ENCODE peak calls at places on chromosomes 13 and 19, in six cellular contexts. X, D, N, R, U and H are unnamed samples. For H3K27me3, the result is how much of the 10 kb centered on the place peaks cover.

GRCh38 chr13:46648166-46648607 is 95.2 kb downstream of the LRCH1 start:
- DNase-seq in X (no peak), D (no peak), N (no peak), R (no peak), U (no peak), H (no peak)

GRCh38 chr13:110628952-110629701 is 13.8 kb downstream of the NAXD start:
- DNase-seq in X (no peak), D (no peak), N (no peak), R (no peak), U (no peak), H (no peak)

GRCh38 chr13:90414691-90415596 is 932.5 kb upstream of the MIR17HG start:
- DNase-seq in X (no peak), D (no peak), N (no peak), R (no peak), U (peak), H (peak)

GRCh38 chr13:57724486-57725272 is 93.1 kb downstream of the PCDH17 start:
- DNase-seq in X (no peak), D (no peak), N (no peak), R (no peak), U (no peak), H (no peak)

GRCh38 chr19:47109541-47110375 is 3.8 kb downstream of the ZC3H4 start:
- DNase-seq in X (no peak), D (no peak), N (no peak), R (no peak), U (no peak), H (no peak)

GRCh38 chr19:10961073-10961762 is 388 bp downstream of the SMARCA4 start:
- DNase-seq in X (peak), D (no peak), N (no peak), R (no peak), U (no peak), H (no peak)

GRCh38 chr13:101799196-101799595 is 346.7 kb downstream of the ITGBL1 start:
- DNase-seq in X (no peak), D (no peak), N (no peak), R (no peak), U (no peak), H (no peak)

GRCh38 chr19:39007096-39007495 is 25.3 kb downstream of the FBXO27 start:
- DNase-seq in X (no peak), D (no peak), N (no peak), R (no peak), U (no peak), H (no peak)

GRCh38 chr13:101985321-101985720 is 416.5 kb downstream of the FGF14 start:
- DNase-seq in X (no peak), D (no peak), N (no peak), R (no peak), U (no peak), H (no peak)

GRCh38 chr19:38707512-38708114 is 36.7 kb downstream of the CAPN12 start:
- DNase-seq in X (peak), D (no peak), N (peak), R (no peak), U (no peak), H (no peak)

GRCh38 chr13:46134961-46135522 is 30.2 kb upstream of the CPB2 start:
- DNase-seq in X (no peak), D (no peak), N (no peak), R (no peak), U (no peak), H (peak)

GRCh38 chr19:15296353-15296752 is 36.0 kb downstream of the BRD4 start:
- DNase-seq in X (peak), D (no peak), N (no peak), R (no peak), U (no peak), H (no peak)

GRCh38 chr19:42254083-42254849 is 662 bp downstream of the ERF start:
- DNase-seq in X (peak), D (no peak), N (peak), R (no peak), U (no peak), H (no peak)

GRCh38 chr19:38451629-38452028 is 18.1 kb downstream of the RYR1 start:
- DNase-seq in X (no peak), D (no peak), N (no peak), R (no peak), U (no peak), H (no peak)

DNA sequence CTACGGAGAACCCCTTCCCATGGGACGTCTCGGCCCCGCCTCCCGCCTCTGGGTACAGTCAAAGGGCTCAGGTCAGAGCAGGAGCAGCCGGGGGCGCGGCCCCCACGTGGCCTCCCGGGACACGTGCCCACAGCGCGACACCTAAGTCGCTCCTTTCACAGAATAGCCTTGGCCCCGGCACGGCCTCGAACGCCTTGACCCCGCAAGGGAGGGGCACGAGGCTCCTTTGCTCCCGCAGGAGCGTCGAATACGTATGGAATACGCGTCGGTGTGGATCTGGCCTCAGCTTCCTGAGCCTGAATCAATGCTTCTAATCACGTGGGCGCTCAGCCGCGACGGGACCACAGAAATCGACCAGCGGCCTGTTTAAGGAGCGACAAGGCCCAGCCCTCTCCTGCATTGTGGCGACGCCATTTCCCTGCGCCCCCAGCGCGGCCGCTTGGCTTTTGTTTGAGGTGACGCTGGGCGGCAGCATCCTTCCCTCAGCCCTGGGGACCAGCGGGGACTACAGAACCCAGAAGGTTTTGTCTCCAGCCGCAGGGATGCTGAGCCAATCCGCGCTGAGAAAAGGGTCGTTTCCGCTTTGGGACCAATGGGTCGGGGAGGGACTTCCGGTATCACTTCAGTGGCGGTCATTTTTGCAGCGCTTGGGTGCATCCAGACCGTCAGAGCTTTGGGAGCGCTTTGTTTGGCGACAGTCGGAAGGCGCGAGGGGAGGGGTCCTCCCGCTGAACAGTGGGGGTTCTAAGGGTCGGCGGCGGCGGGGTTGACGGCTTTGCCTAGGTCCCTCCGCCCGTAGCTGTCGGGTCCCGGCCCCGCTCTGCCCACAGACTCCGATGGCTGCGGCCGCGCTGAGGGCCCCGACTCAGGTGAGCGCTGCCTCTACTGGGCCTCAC is at the start of gene ZIK1:
- DNase-seq in X (peak), D (no peak), N (peak), R (peak), U (peak), H (peak)
- TF ChIP-seq CTCF in X (no peak), D (no peak), N (no peak), R (no peak), U (no peak), H (peak)

GRCh38 chr13:78608254-78608704 is 4.9 kb upstream of the POU4F1 start:
- DNase-seq in X (no peak), D (no peak), N (no peak), R (no peak), U (no peak), H (no peak)

GRCh38 chr13:78608705-78609463 is 5.5 kb upstream of the POU4F1 start:
- DNase-seq in X (no peak), D (no peak), N (no peak), R (no peak), U (no peak), H (no peak)

GRCh38 chr13:78604782-78605611 is 1.6 kb upstream of the POU4F1 start:
- DNase-seq in X (no peak), D (no peak), N (no peak), R (no peak), U (no peak), H (no peak)

GRCh38 chr13:78607409-78608253 is 4.3 kb upstream of the POU4F1 start:
- DNase-seq in X (no peak), D (no peak), N (no peak), R (no peak), U (no peak), H (no peak)

DNA sequence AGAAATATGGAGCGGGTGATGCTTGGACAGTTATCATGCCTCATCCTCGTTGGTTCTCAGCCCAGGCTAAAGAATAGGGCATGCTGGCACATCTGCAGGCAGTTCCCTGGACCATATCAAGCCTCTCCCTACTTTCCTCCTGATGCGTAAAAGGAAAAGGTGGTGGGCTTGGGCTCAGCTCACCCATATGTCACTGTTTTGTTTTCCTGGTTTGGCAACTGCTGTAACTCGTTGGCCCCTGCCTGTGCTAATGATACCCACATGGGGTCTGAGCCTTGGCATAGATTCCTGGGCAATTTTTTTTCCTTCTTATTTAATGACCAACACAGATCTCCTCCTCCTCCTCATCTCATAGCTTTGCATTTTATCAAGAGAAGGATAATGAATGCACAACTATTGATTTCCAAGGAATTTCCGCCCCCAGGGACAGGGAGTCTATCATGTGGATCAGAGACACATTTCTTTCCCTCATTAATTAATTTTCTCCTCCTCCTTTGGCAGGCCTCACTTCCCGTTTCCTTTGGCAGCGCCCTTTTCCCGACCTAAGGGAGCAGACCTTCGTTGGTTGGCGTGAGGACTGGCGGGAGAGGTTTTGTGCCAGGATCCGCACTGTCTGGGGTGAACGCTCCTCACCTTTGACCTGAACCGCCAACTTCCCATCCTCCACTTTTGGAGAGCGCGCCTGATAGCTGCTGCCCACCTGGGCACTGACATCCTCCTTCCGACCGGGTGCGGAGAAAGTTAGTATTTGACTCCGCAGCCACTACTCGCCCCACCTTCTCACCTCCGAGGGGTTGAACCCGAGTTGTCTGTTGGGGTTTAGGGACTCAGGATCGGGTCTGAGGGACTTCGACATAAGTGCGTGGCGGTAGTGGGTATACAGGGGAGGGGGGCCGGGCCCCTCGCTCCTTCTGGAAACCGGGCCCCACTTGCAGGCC is 3.4 kb upstream of the POU4F1 start:
- DNase-seq in X (no peak), D (no peak), N (no peak), R (no peak), U (no peak), H (no peak)
- H3K27me3 ChIP-seq in X (half or more), D (half or more), N (under half), R (half or more), U (half or more), H (half or more)

DNA sequence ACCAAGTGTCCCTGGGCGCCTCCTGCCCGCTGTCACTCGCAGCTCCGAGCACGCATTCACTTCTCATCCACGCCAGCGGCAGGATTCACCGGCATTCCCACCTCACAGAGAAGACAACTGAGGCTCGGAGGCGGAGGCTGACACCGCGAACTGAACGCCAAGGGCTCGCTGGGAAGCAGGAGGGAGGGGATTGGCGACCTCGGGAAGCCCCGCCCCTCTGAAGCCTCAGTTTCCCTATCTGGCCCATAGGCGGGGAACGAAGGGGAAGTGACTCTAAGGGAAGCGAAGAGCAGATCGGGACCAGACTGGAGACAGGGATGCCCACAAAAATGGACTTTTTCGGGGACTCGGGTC is 256 bp downstream of the MICOS13 start:
- DNase-seq in X (no peak), D (no peak), N (no peak), R (no peak), U (no peak), H (no peak)
- TF ChIP-seq CTCF in X (no peak), D (peak), N (no peak), R (no peak), U (no peak), H (no peak)

DNA sequence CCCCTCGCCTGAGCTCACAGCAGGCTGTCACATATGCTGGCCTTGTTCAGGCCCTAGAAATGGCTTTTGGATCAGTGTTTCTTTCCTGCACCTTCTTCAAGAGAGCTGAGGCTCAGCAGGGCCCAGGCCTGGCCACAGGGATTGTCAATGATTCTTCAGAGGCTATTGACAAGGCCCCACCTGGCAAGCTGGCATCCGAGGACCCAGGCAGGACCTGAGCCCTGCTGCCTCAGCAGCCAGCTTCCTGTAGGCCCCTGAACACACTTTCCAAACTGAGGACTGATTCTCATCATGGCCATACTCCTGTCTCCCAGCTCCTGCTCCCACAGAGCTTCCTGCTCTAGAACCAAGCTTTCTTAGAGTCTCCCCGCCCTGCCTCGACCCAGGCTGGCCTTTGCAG is 136.8 kb downstream of the UQCRFS1 start:
- DNase-seq in X (no peak), D (no peak), N (no peak), R (no peak), U (no peak), H (no peak)
- H3K27me3 ChIP-seq in X (under half), D (under half), N (under half), R (under half), U (under half), H (under half)

DNA sequence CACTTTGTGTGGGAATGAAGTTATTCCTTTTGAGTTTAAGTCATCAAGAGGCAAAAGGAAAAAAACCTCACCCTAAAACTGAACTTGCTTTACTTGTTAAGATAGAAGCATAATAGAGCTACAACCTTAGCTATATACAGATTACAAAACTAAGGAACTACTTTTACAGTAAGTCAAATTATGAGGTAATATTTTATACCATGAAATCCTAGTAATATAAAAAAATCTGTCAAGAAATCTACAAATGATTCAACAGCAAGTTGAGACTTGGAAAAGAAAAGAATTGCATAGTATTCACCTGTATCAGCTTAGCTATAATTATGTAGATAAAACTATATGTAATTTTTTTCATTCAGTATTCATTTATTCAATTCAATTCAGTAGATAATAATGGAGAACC is 335.3 kb downstream of the KLF5 start:
- DNase-seq in X (no peak), D (no peak), N (no peak), R (no peak), U (no peak), H (no peak)
- TF ChIP-seq CTCF in X (no peak), D (no peak), N (no peak), R (no peak), U (no peak), H (no peak)

GRCh38 chr19:292281-292884 is 1.2 kb upstream of the PLPP2 start:
- DNase-seq in X (no peak), D (no peak), N (no peak), R (no peak), U (no peak), H (no peak)

GRCh38 chr19:290539-291521 is at the start of gene PLPP2:
- DNase-seq in X (no peak), D (no peak), N (peak), R (peak), U (no peak), H (no peak)

GRCh38 chr19:289651-290538 is 1.3 kb downstream of the PLPP2 start:
- DNase-seq in X (no peak), D (no peak), N (no peak), R (peak), U (no peak), H (peak)

GRCh38 chr19:292951-293350 is 1.7 kb upstream of the PLPP2 start:
- DNase-seq in X (no peak), D (no peak), N (no peak), R (no peak), U (no peak), H (no peak)

DNA sequence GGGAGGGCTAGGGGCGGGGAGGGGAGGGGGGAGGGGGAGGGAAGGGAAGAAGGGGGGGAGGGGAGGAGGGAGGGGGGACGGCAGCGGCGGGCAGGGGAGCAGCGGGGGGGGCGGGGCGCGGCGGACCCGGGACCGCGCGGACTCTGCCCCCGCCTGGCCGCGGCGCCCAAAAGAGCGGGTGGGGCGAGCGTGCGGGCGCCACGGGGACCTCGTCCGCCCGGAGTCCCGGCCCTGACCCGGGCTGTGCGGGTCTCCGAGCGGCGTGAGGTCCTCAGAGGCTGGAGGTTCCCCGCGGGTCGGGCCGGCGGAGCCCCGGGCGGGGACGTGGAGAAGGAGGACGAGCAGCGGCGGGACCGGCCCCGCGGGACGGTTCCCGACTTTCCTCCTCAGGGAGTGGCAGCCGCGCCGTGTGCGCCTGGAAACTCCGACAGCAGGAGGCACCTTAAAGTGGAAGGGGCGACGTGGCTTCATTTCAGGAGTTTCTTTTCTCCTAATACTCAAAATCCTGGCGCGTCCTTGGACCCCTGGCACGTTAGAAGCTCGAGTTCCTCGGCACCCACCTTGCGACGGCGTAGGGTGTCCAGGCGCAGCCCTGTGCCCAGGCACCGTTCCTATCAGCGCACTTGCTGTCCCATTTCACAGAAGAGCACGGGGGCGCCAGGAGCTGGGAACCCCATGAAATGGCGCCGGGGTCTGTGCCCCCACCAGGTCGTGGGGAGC is 518 bp upstream of the PLPP2 start:
- DNase-seq in X (no peak), D (no peak), N (no peak), R (no peak), U (no peak), H (no peak)
- H3K27me3 ChIP-seq in X (under half), D (under half), N (under half), R (under half), U (under half), H (under half)